ENCODE peak calls at places on chromosomes 11 and 22, in five cellular contexts. G is kidney; U is psoas muscle; N is naive thymus-derived CD4-positive, alpha-beta T cell; X is heart right ventricle. E is an unnamed sample.

GRCh38 chr11:44515085-44515484 is 50.4 kb upstream of the CD82 start:
- DNase-seq in G (no peak), U (no peak), N (no peak), X (no peak), E (no peak)

GRCh38 chr11:8841899-8842298 is 69.1 kb upstream of the AKIP1 start:
- DNase-seq in G (no peak), U (no peak), N (no peak), X (no peak), E (no peak)

GRCh38 chr11:72223615-72224586 is 666 bp upstream of the INPPL1 start:
- DNase-seq in G (peak; percentile 87), U (peak; percentile 86), N (no peak), X (peak; percentile 80), E (peak; percentile 42)

GRCh38 chr11:94657629-94658028 is 90.5 kb downstream of the PIWIL4 start:
- DNase-seq in G (no peak), U (no peak), N (no peak), X (no peak), E (no peak)

GRCh38 chr11:47143322-47143721 is 33.4 kb downstream of the ARFGAP2 start:
- DNase-seq in G (no peak), U (no peak), N (no peak), X (peak; percentile 49), E (no peak)

GRCh38 chr11:64100345-64100744 is 64.6 kb downstream of the FLRT1 start:
- DNase-seq in G (no peak), U (no peak), N (no peak), X (no peak), E (no peak)

GRCh38 chr11:96122601-96123044 is 198.7 kb upstream of the MTMR2 start:
- DNase-seq in G (no peak), U (no peak), N (no peak), X (no peak), E (no peak)

GRCh38 chr11:32101791-32102190 is 10.9 kb downstream of the RCN1 start:
- DNase-seq in G (no peak), U (no peak), N (no peak), X (no peak), E (no peak)

GRCh38 chr11:106031936-106032335 is 9.9 kb upstream of the MSANTD4 start:
- DNase-seq in G (no peak), U (no peak), N (no peak), X (no peak), E (no peak)

GRCh38 chr11:95138448-95138847 is 48.8 kb downstream of the ENDOD1 start:
- DNase-seq in G (no peak), U (no peak), N (no peak), X (no peak), E (no peak)

GRCh38 chr11:119363874-119364590 is 17.5 kb downstream of the USP2 start:
- DNase-seq in G (peak; percentile 87), U (peak; percentile 83), N (no peak), X (no peak), E (peak; percentile 60)

GRCh38 chr11:1010006-1010405 is 26.5 kb downstream of the MUC6 start:
- DNase-seq in G (no peak), U (no peak), N (no peak), X (no peak), E (no peak)

GRCh38 chr11:1012291-1012690 is 24.2 kb downstream of the MUC6 start:
- DNase-seq in G (no peak), U (no peak), N (no peak), X (no peak), E (no peak)

GRCh38 chr11:1010551-1011319 is 25.8 kb downstream of the MUC6 start:
- DNase-seq in G (no peak), U (no peak), N (no peak), X (no peak), E (no peak)

GRCh38 chr11:1012740-1013627 is 23.5 kb downstream of the MUC6 start:
- DNase-seq in G (no peak), U (no peak), N (no peak), X (no peak), E (no peak)

GRCh38 chr11:1011320-1011698 is 25.2 kb downstream of the MUC6 start:
- DNase-seq in G (no peak), U (no peak), N (no peak), X (no peak), E (no peak)
- H3K4me1 ChIP-seq in G (no peaks in the 10 kb centered on the region), U (peaks cover 9% of the 10 kb centered on the region), N (no peaks in the 10 kb centered on the region), X (no peaks in the 10 kb centered on the region), E (no peaks in the 10 kb centered on the region)

DNA sequence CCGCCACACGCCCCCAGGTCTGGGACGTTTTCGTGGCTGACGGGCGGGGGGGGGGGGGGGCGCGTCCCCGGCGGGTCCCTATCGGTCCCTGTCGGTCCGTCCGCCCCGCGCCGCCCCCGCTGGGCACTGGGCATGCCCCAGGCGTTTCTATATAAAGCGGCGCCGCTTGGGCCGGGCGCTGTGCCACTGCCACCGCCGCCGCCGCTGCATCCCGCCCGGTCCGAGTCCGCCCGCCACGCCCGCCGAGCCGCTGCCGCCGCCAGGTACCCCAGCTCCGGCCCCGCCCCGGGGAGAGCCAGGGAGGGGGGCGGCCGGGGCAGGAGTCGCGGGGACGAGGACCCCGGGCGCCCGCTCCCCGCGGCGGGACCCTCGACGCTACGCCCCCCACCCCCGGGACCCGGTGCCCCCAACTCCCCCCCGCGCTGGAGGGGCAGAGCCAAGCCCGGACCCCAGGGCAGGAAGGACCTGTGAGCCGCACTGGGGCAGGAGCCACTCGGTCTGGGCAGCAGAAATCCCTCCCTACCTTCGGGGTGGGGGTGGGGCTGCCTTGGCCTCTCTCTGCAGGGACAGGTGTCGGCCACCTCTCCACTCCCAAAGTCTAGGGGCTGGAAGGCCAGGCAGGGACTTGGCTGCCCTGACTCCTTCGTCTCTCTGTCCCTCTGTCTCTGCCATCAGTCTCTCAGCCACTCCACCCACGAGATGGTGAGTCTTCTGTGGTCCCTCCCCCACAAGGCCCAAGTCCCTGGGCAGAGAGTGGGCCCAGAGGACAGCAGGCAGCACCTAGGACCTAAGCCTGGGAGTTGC is at the start of gene CARNS1:
- DNase-seq in G (no peak), U (no peak), N (no peak), X (no peak), E (no peak)
- H3K4me3 ChIP-seq in G (no peak within 1 kb of the TSS), U (peak within 1 kb of the TSS; percentile 66), N (peak within 1 kb of the TSS; percentile 46), X (peak within 1 kb of the TSS; percentile 30), E (peak within 1 kb of the TSS; percentile 15)

DNA sequence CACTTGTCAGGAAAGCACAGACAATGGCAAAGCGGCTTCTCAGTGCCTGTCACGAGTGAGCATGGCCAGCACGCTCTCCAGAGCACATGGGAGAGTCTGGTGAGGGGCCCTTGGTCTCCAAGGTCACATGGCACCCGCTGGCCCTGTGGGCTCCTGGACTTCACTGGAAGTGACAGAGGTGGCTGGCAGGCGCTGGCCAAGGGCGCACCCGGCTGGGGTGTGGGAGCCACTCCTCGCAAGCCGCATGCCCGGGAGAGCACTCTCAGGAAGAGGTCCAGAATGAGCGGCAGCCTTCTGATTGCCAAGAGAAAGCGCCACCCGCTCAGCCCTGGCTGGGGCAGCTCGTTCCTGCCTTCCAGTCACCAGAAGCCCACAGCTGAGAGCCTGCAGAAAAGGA is 17.1 kb upstream of the MOB2 start:
- DNase-seq in G (peak; percentile 64), U (peak; percentile 86), N (no peak), X (peak; percentile 68), E (no peak)
- H3K27ac ChIP-seq in G (no peak overlapping the region), U (peak overlapping the region; percentile 39), N (no peak overlapping the region), X (peak overlapping the region; percentile 78), E (no peak overlapping the region)

GRCh38 chr22:44030051-44030701 is 6.1 kb downstream of the PARVB start:
- DNase-seq in G (peak; percentile 63), U (peak; percentile 48), N (no peak), X (no peak), E (no peak)
- H3K4me1 ChIP-seq in G (peaks cover 10% of the 10 kb centered on the region), U (peaks cover 95% of the 10 kb centered on the region), N (peaks cover 17% of the 10 kb centered on the region), X (peaks cover 73% of the 10 kb centered on the region), E (peaks cover 50% of the 10 kb centered on the region)

GRCh38 chr11:68844801-68845200 is 3.1 kb upstream of the CPT1A start:
- DNase-seq in G (no peak), U (no peak), N (no peak), X (no peak), E (no peak)

GRCh38 chr11:68843052-68843561 is 1.4 kb upstream of the CPT1A start:
- DNase-seq in G (no peak), U (no peak), N (peak; percentile 58), X (peak; percentile 53), E (peak; percentile 59)

GRCh38 chr11:68844376-68844775 is 2.7 kb upstream of the CPT1A start:
- DNase-seq in G (no peak), U (no peak), N (no peak), X (no peak), E (no peak)

GRCh38 chr11:68842427-68843051 is 823 bp upstream of the CPT1A start:
- DNase-seq in G (no peak), U (no peak), N (no peak), X (no peak), E (peak; percentile 7)

GRCh38 chr11:68843703-68844312 is 2.1 kb upstream of the CPT1A start:
- DNase-seq in G (peak; percentile 94), U (peak; percentile 78), N (peak; percentile 60), X (peak; percentile 80), E (peak; percentile 68)
- H3K4me3 ChIP-seq in G (peak overlapping the region; percentile 64), U (peak overlapping the region; percentile 80), N (peak overlapping the region; percentile 78), X (peak overlapping the region; percentile 94), E (peak overlapping the region; percentile 98)

DNA sequence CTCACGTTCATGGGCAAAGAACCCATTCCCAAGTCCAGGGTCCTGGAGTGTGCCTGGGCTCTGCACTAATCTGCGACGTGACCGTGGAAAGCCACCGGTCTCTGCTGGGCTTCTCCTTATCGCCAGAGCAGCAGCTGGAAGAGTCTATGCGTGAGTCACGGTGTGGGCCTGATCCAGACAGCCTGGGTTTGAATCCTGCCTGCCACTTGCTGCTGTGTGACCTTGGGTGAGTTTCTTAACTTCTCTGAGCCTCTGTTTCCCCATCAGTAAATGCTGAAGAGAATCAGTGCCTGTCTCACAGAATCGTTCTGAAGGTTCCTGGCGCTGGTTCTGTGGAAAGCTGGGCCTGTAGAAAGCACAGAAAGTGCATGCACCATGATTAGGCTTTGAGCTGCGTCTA is 20.4 kb upstream of the PDGFB start:
- DNase-seq in G (no peak), U (no peak), N (no peak), X (no peak), E (no peak)
- H3K27ac ChIP-seq in G (no peak overlapping the region), U (no peak overlapping the region), N (no peak overlapping the region), X (no peak overlapping the region), E (no peak overlapping the region)

DNA sequence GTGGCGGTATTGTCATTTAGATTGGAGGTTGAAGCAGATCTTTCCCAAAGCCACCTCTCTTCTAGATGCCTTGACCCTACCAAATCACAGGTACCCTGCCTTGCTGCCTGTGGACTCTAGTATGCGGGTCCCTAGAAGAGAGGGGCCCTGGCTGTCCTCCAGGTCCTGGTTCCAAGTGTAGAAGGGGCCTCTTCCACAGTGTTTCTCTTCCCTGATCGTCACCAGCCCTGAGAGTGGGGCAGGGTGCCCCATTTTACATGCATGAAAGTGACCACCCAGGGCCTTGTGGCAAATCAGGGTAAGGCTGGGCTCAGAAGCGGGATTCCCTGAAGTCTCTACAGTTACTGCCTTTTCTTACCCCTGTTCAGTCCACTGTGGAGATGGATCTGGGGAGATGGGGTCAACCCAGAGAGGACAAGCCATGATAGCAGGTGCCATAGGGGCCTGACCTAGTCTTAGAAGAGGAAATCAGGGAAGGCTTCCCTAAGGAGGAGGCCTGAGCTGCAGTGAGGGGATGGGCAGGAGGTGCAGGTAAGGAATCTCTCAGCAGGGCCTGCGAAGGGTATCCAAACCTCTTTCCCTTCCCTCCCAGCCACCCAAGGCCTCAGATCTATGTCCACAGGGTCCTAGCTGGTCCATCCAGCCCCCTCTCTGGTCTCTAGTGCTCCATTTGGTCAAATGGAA is 1.2 kb upstream of the LRRC32 start:
- DNase-seq in G (no peak), U (peak; percentile 42), N (no peak), X (no peak), E (no peak)
- H3K4me1 ChIP-seq in G (peaks cover 10% of the 10 kb centered on the region), U (no peaks in the 10 kb centered on the region), N (peaks cover 28% of the 10 kb centered on the region), X (peaks cover 57% of the 10 kb centered on the region), E (peaks cover 32% of the 10 kb centered on the region)

GRCh38 chr11:123193742-123194141 is 1.3 kb downstream of the CLMP start:
- DNase-seq in G (no peak), U (no peak), N (no peak), X (no peak), E (no peak)
- H3K4me3 ChIP-seq in G (no peak overlapping the region), U (peak overlapping the region; percentile 60), N (no peak overlapping the region), X (peak overlapping the region; percentile 39), E (no peak overlapping the region)